ENCODE peak calls at places on chromosomes 1 and 21, in five cellular contexts. G is K562, V is A549, L is IMR-90, A is SK-N-SH. J is an unnamed sample.

GRCh38 chr1:156623946-156624813 is 5.0 kb downstream of the HAPLN2 start:
- DNase-seq in G (peak; percentile 91), V (peak; percentile 61), L (peak; percentile 24), A (peak; percentile 87), J (no peak)

GRCh38 chr21:43988506-43989230 is 23.4 kb upstream of the TRAPPC10 start:
- DNase-seq in G (no peak), V (no peak), L (no peak), A (peak; percentile 20), J (no peak)

GRCh38 chr1:201795066-201795465 is 33.9 kb upstream of the IPO9 start:
- DNase-seq in G (peak; percentile 44), V (no peak), L (no peak), A (peak; percentile 35), J (no peak)

GRCh38 chr1:226798427-226799411 is 59.6 kb upstream of the ITPKB start:
- DNase-seq in G (peak; percentile 84), V (no peak), L (no peak), A (no peak), J (peak; percentile 47)

GRCh38 chr1:179785025-179785424 is 41.9 kb downstream of the FAM163A start:
- DNase-seq in G (no peak), V (no peak), L (no peak), A (peak; percentile 32), J (no peak)

GRCh38 chr1:192488058-192488457 is 87.5 kb upstream of the RGS1 start:
- DNase-seq in G (no peak), V (no peak), L (no peak), A (no peak), J (no peak)

GRCh38 chr21:43871487-43871886 is 6.5 kb downstream of the AGPAT3 start:
- DNase-seq in G (no peak), V (no peak), L (no peak), A (no peak), J (no peak)

GRCh38 chr1:157496121-157496526 is 56.2 kb downstream of the FCRL5 start:
- DNase-seq in G (peak; percentile 74), V (no peak), L (peak; percentile 23), A (peak; percentile 42), J (no peak)

GRCh38 chr1:204685236-204686006 is at the start of gene LRRN2:
- DNase-seq in G (no peak), V (peak; percentile 60), L (no peak), A (peak; percentile 85), J (no peak)

GRCh38 chr1:40936878-40937484 is 42.5 kb upstream of the CTPS1 start:
- DNase-seq in G (no peak), V (no peak), L (peak; percentile 86), A (no peak), J (no peak)

GRCh38 chr1:193747579-193747978 is 561.2 kb upstream of the B3GALT2 start:
- DNase-seq in G (no peak), V (no peak), L (peak; percentile 69), A (no peak), J (no peak)

GRCh38 chr1:50959303-50959912 is 659 bp downstream of the FAF1 start:
- DNase-seq in G (peak; percentile 70), V (no peak), L (peak; percentile 37), A (peak; percentile 41), J (no peak)

GRCh38 chr1:9663257-9663656 is 11.7 kb downstream of the PIK3CD start:
- DNase-seq in G (no peak), V (no peak), L (no peak), A (no peak), J (no peak)

GRCh38 chr1:150392627-150393026 is 28.7 kb downstream of the RPRD2 start:
- DNase-seq in G (no peak), V (no peak), L (no peak), A (no peak), J (no peak)

GRCh38 chr1:156704930-156705320 is 458 bp downstream of the CRABP2 start:
- DNase-seq in G (no peak), V (peak; percentile 53), L (peak; percentile 75), A (no peak), J (no peak)

GRCh38 chr1:233281711-233282581 is 13.6 kb downstream of the PCNX2 start:
- DNase-seq in G (no peak), V (no peak), L (peak; percentile 55), A (no peak), J (peak; percentile 38)

GRCh38 chr1:184650177-184650866 is 104.3 kb downstream of the EDEM3 start:
- DNase-seq in G (no peak), V (no peak), L (no peak), A (no peak), J (no peak)

GRCh38 chr21:42601656-42602055 is 51.8 kb upstream of the PDE9A start:
- DNase-seq in G (no peak), V (no peak), L (no peak), A (no peak), J (no peak)

GRCh38 chr1:110291241-110292030 is 47.7 kb upstream of the RBM15 start:
- DNase-seq in G (no peak), V (no peak), L (no peak), A (no peak), J (no peak)

GRCh38 chr1:109240158-109241152 is 8.9 kb upstream of the CELSR2 start:
- DNase-seq in G (peak; percentile 67), V (no peak), L (peak; percentile 71), A (peak; percentile 63), J (no peak)

GRCh38 chr1:242728696-242729095 is 204.2 kb upstream of the PLD5 start:
- DNase-seq in G (no peak), V (no peak), L (no peak), A (no peak), J (no peak)

GRCh38 chr1:164226977-164227376 is 332.0 kb upstream of the PBX1 start:
- DNase-seq in G (no peak), V (no peak), L (no peak), A (no peak), J (no peak)

GRCh38 chr1:18480315-18481189 is at the start of gene KLHDC7A:
- DNase-seq in G (no peak), V (peak; percentile 60), L (no peak), A (no peak), J (no peak)

GRCh38 chr1:7558041-7558461 is 213.0 kb upstream of the VAMP3 start:
- DNase-seq in G (no peak), V (no peak), L (no peak), A (peak; percentile 94), J (no peak)

GRCh38 chr1:207362962-207363858 is 41.7 kb downstream of the CD55 start:
- DNase-seq in G (peak; percentile 77), V (no peak), L (peak; percentile 86), A (no peak), J (no peak)

GRCh38 chr1:37391181-37391949 is 83.0 kb upstream of the ZC3H12A start:
- DNase-seq in G (peak; percentile 26), V (peak; percentile 7), L (no peak), A (peak; percentile 57), J (no peak)

GRCh38 chr1:220966874-220967631 is 87.8 kb downstream of the HLX start:
- DNase-seq in G (peak; percentile 92), V (no peak), L (peak; percentile 46), A (peak; percentile 64), J (no peak)

GRCh38 chr1:204941415-204942338 is 71.0 kb downstream of the NFASC start:
- DNase-seq in G (peak; percentile 75), V (peak; percentile 52), L (peak; percentile 31), A (peak; percentile 77), J (no peak)

DNA sequence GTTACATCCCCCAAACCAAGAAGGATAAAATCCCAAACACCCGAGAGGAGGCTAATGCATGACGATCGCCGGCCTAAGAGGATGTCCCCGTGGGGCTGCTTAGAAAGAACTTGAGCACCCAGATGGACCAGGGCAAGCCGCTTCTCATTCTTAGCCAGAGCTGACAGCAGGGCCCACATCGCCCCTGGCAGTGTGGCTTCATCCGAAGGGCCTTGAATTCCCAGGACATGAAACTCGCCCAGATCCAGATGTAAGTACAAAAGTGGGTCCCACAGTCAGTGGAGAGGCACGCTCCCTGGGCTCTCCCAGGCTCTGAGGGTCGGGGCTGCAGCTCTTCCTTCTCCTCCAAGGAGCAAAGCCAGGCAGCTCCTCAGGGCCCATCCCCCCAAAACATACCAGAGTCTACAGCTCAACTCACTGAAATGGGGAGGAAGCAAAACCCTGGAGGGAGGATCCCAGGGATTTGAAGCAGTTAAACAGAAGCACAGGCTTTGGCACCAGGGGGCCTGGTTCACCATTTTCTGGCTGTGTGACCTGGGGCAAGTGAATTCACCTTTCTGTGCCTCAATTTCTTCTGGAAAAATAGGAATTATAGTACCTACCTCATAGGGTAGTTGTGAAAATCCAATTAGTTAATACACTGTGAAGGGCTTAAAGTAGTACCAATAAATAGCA is 85.6 kb downstream of the MAN1C1 start:
- DNase-seq in G (no peak), V (no peak), L (peak; percentile 57), A (no peak), J (no peak)
- TF ChIP-seq RCOR1 in G (no peak), V (no peak), L (no peak), A (no peak), J (no peak)

GRCh38 chr1:59055908-59056719 is 240.8 kb upstream of the FGGY start:
- DNase-seq in G (peak; percentile 61), V (no peak), L (no peak), A (peak; percentile 59), J (no peak)
- TF ChIP-seq RCOR1 in G (no peak), V (no peak), L (no peak), A (peak; percentile 89), J (no peak)

GRCh38 chr1:2583331-2583791 is 3.2 kb upstream of the PRXL2B start:
- DNase-seq in G (no peak), V (no peak), L (no peak), A (no peak), J (no peak)
- TF ChIP-seq RCOR1 in G (no peak), V (no peak), L (no peak), A (no peak), J (no peak)

GRCh38 chr1:12081648-12082396 is 18.7 kb downstream of the TNFRSF8 start:
- DNase-seq in G (peak; percentile 68), V (no peak), L (no peak), A (no peak), J (no peak)

GRCh38 chr1:12078575-12078937 is 15.5 kb downstream of the TNFRSF8 start:
- DNase-seq in G (no peak), V (no peak), L (no peak), A (no peak), J (no peak)

GRCh38 chr1:12080156-12080555 is 17.1 kb downstream of the TNFRSF8 start:
- DNase-seq in G (no peak), V (no peak), L (no peak), A (no peak), J (no peak)

GRCh38 chr1:12080773-12081556 is 17.9 kb downstream of the TNFRSF8 start:
- DNase-seq in G (no peak), V (no peak), L (no peak), A (no peak), J (no peak)

DNA sequence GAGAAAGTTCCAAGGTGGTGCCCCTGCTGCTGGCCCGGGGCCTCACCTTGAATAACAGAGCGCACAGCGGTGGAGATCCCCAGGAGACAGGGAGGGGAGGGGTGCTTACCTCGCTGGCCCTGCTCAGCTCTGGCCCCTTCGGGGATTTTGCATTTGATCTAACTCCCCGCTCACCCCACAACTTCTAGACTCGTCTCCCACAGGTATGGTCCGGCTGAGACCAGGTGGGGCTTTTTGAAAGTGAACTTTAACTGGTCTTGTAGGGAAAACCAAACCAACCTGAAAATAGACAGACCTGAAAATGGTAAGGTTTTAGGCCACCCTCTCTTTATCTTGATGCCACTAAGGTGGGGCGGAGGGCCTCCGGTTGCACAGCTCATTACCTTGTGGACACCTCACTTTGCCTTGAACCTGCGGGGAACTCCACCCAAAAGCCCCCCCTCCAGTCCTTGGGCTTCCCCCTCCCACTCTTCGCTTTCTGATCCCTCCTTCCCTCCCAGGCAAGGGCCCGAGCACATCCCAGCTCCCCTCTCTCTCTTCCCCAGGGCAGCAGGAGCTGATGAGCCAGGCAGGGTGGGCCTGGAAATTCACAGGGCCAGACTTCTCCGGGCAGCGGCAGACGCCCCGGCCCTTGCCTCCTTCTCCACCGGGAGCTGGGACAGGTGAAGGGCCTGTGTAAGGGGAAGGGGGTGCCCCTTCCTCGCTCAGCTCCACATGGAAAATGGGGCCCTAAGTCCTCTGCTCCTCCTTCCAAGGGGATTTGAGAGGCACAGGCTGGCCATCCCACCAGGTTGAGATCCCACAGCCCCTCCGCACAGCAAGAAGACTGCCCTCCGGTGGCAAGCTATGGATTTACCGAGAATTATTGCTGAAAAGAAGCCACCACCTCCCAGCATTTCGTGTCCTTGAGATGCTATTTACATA is 16.1 kb downstream of the TNFRSF8 start:
- DNase-seq in G (peak; percentile 81), V (peak; percentile 54), L (peak; percentile 47), A (peak; percentile 74), J (peak; percentile 82)
- TF ChIP-seq RCOR1 in G (no peak), V (no peak), L (no peak), A (no peak), J (no peak)